ENCODE peak calls at places on chromosome 16, in eight cellular contexts. M is CD8-positive, alpha-beta memory T cell; P is AG09319; R is left kidney; S is bronchial epithelial cell; B is T-helper 17 cell; C is AG10803; T is left ventricle myocardium superior. F is an unnamed sample.
A peak's percentile ranks its signal among the peaks of the same experiment; 100 is the strongest.

GRCh38 chr16:11167581-11167980 is 88.4 kb downstream of the SOCS1 start:
- DNase-seq in M (no peak), P (no peak), R (no peak), S (no peak), B (no peak), C (no peak), T (peak; percentile 15), F (no peak)

GRCh38 chr16:71648921-71649320 is 22.9 kb downstream of the MARVELD3 start:
- DNase-seq in M (no peak), P (no peak), R (peak; percentile 7), S (peak; percentile 7), B (no peak), C (no peak), T (no peak), F (no peak)

GRCh38 chr16:24253192-24253591 is 2.9 kb upstream of the CACNG3 start:
- DNase-seq in M (no peak), P (no peak), R (peak; percentile 61), S (peak; percentile 45), B (no peak), C (peak; percentile 24), T (peak; percentile 33), F (no peak)

GRCh38 chr16:1152123-1152638 is 725 bp upstream of the CACNA1H start:
- DNase-seq in M (peak; percentile 19), P (no peak), R (peak; percentile 80), S (no peak), B (peak; percentile 54), C (no peak), T (peak; percentile 51), F (no peak)

GRCh38 chr16:12002447-12003006 is 26.0 kb downstream of the SNX29 start:
- DNase-seq in M (no peak), P (no peak), R (no peak), S (no peak), B (no peak), C (peak; percentile 68), T (no peak), F (no peak)

GRCh38 chr16:69114346-69114975 is 9.0 kb downstream of the HAS3 start:
- DNase-seq in M (no peak), P (no peak), R (no peak), S (no peak), B (no peak), C (no peak), T (no peak), F (no peak)

GRCh38 chr16:53781023-53781605 is 77.2 kb downstream of the FTO start:
- DNase-seq in M (no peak), P (no peak), R (no peak), S (peak; percentile 89), B (no peak), C (no peak), T (no peak), F (no peak)

GRCh38 chr16:68921654-68922053 is 78.3 kb downstream of the TANGO6 start:
- DNase-seq in M (no peak), P (no peak), R (no peak), S (peak; percentile 99), B (no peak), C (no peak), T (no peak), F (no peak)

GRCh38 chr16:56938664-56939513 is 6.9 kb downstream of the HERPUD1 start:
- DNase-seq in M (peak; percentile 13), P (no peak), R (no peak), S (no peak), B (no peak), C (no peak), T (no peak), F (no peak)

GRCh38 chr16:29992371-29992967 is 2.9 kb downstream of the HIRIP3 start:
- DNase-seq in M (no peak), P (no peak), R (peak; percentile 88), S (no peak), B (no peak), C (no peak), T (no peak), F (no peak)

GRCh38 chr16:73368715-73369114 is 320.8 kb upstream of the ZFHX3 start:
- DNase-seq in M (no peak), P (no peak), R (no peak), S (no peak), B (no peak), C (no peak), T (no peak), F (no peak)

GRCh38 chr16:70253291-70254094 is 1.8 kb upstream of the EXOSC6 start:
- DNase-seq in M (peak; percentile 17), P (no peak), R (peak; percentile 59), S (peak; percentile 33), B (no peak), C (peak; percentile 40), T (no peak), F (no peak)

GRCh38 chr16:24015923-24016322 is 180.1 kb downstream of the PRKCB start:
- DNase-seq in M (no peak), P (no peak), R (no peak), S (no peak), B (no peak), C (no peak), T (no peak), F (no peak)

GRCh38 chr16:29304251-29304900 is 102.1 kb downstream of the NPIPB11 start:
- DNase-seq in M (no peak), P (no peak), R (peak; percentile 55), S (no peak), B (no peak), C (no peak), T (no peak), F (no peak)

GRCh38 chr16:57041182-57042156 is 50.9 kb upstream of the CPNE2 start:
- DNase-seq in M (peak; percentile 69), P (no peak), R (peak; percentile 57), S (no peak), B (peak; percentile 70), C (no peak), T (no peak), F (no peak)

GRCh38 chr16:4298761-4299522 is 16.9 kb upstream of the GLIS2 start:
- DNase-seq in M (no peak), P (peak; percentile 80), R (peak; percentile 90), S (peak; percentile 91), B (no peak), C (peak; percentile 96), T (peak; percentile 80), F (no peak)

F was measured in cerebellar nuclear complex.